ENCODE peak calls at places on chromosomes 16 and 17, in five cellular contexts. E is epithelial cell of esophagus, Q is choroid plexus epithelial cell, K is lower leg skin, D is heart right ventricle. G is an unnamed sample.

GRCh38 chr17:41060052-41060604 is at the start of gene KRTAP2-3:
- DNase-seq in E (peak; percentile 97), Q (peak; percentile 84), K (no peak), D (no peak), G (no peak)

GRCh38 chr16:8714143-8714542 is 39.7 kb downstream of the ABAT start:
- DNase-seq in E (no peak), Q (no peak), K (no peak), D (no peak), G (no peak)

GRCh38 chr16:89315791-89316581 is 98.5 kb downstream of the ZNF778 start:
- DNase-seq in E (peak; percentile 91), Q (peak; percentile 87), K (no peak), D (peak; percentile 51), G (no peak)

GRCh38 chr16:70689035-70689969 is 3.4 kb upstream of the MTSS2 start:
- DNase-seq in E (no peak), Q (no peak), K (no peak), D (peak; percentile 54), G (no peak)

GRCh38 chr16:24973771-24974461 is 41.3 kb downstream of the ARHGAP17 start:
- DNase-seq in E (no peak), Q (no peak), K (no peak), D (no peak), G (no peak)

GRCh38 chr16:70770968-70771552 is 29.9 kb downstream of the VAC14 start:
- DNase-seq in E (peak; percentile 72), Q (peak; percentile 71), K (peak; percentile 43), D (peak; percentile 49), G (peak; percentile 80)

GRCh38 chr16:3187798-3188674 is at the start of gene OR1F1:
- DNase-seq in E (peak; percentile 69), Q (peak; percentile 53), K (no peak), D (no peak), G (no peak)

GRCh38 chr16:24854607-24855171 is 8.9 kb downstream of the SLC5A11 start:
- DNase-seq in E (no peak), Q (no peak), K (no peak), D (no peak), G (no peak)

GRCh38 chr16:57235128-57236092 is 9.6 kb upstream of the ARL2BP start:
- DNase-seq in E (peak; percentile 26), Q (peak; percentile 96), K (no peak), D (no peak), G (no peak)

GRCh38 chr17:72305964-72306551 is 185.2 kb downstream of the SOX9 start:
- DNase-seq in E (peak; percentile 32), Q (peak; percentile 44), K (no peak), D (no peak), G (no peak)

GRCh38 chr17:7651959-7652658 is 1.4 kb downstream of the ATP1B2 start:
- DNase-seq in E (no peak), Q (no peak), K (no peak), D (no peak), G (no peak)

GRCh38 chr17:46194393-46195216 is 1.4 kb upstream of the KANSL1 start:
- DNase-seq in E (peak; percentile 53), Q (peak; percentile 67), K (no peak), D (no peak), G (no peak)

GRCh38 chr17:28744104-28744801 is 442 bp downstream of the TRAF4 start:
- DNase-seq in E (peak; percentile 37), Q (peak; percentile 46), K (no peak), D (peak; percentile 57), G (peak; percentile 89)

GRCh38 chr16:46972429-46972970 is 974 bp downstream of the DNAJA2 start:
- DNase-seq in E (peak; percentile 39), Q (peak; percentile 48), K (no peak), D (no peak), G (no peak)

GRCh38 chr17:61393904-61394629 is 5.6 kb upstream of the TBX2 start:
- DNase-seq in E (no peak), Q (no peak), K (no peak), D (no peak), G (no peak)

GRCh38 chr17:64081802-64082799 is 47.8 kb downstream of the ERN1 start:
- DNase-seq in E (peak; percentile 96), Q (peak; percentile 86), K (no peak), D (no peak), G (no peak)
- TF ChIP-seq CTCF in E (no peak), Q (peak; percentile 37), K (no peak), D (no peak), G (no peak)

DNA sequence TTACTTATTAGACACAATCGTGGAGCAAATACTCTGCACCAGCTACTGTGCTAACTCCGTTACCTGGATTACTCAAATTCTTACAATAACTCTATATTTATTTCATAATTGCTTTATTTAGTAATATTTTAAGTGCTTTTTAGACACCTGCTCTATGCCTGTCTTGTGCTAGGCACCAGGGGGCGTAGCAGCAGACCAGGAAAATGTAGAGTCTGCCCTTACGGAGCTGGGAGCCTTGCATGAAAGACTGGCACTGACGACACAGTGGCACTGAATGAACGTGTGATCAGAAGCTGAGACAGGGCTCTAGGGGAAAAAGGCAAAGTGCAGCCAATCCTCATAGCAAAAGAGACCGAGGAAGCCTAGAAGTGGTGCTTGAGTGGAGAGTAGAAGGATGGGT is 486.5 kb downstream of the CDH13 start:
- DNase-seq in E (peak; percentile 54), Q (peak; percentile 63), K (no peak), D (no peak), G (no peak)
- TF ChIP-seq CTCF in E (peak; percentile 69), Q (peak; percentile 87), K (no peak), D (peak; percentile 24), G (peak; percentile 79)

DNA sequence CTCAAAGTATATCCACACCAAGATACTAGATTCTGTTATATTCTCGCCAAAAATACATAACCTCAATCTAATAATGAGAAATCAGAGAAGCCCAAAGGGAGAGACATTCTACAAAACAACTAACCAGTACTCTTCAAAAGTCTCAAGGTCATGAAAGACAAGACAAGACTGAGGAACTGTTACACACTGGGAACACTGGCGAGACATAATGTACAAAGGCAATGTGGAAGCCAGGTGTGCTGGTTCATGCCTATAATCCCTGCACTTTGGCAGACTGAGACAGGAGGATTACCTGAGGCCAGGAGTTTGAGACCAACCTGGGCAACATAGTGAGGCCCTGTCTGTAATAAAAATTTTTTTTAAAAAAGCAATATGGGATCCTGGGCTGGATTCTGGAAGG is 85.9 kb downstream of the SPAG9 start:
- DNase-seq in E (no peak), Q (no peak), K (no peak), D (no peak), G (no peak)
- TF ChIP-seq CTCF in E (no peak), Q (no peak), K (no peak), D (no peak), G (no peak)

DNA sequence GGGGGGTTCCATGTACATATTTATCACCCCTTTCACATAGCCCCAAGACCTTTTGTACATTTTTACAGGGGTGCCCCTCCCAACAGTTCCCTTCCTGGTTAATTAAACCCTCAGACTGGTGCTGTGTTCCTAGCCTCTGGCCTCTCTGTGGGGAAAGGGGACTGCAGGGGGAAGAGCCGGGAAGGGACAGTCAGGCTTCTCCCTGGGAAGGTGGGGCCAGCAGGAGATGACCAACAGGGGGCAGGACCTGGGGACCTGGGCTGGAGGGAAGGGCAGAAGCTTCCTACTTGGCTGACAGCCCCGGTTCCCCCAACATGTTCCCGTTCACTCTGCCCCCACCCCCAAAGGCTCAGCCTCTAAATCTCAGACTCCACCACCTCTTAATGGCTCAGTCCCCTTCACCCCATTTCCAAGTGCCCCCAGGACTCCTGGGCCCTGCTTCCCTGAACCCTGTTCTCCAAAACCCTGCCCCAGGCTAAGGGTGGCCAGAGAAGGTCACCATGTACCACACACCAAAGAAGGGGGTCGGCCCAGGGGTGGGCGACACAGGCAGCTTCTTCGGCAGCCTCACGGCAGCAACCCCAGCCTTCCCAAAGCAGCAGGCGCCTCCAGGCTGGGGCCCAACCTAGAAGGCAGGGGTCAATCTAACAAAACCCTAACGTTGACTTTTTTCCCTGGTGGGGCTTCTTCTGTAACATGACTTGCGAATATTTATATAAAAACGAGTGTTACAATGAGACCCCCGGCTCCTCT is 12.0 kb downstream of the FBRS start:
- DNase-seq in E (no peak), Q (no peak), K (no peak), D (no peak), G (no peak)
- TF ChIP-seq CTCF in E (no peak), Q (peak; percentile 16), K (no peak), D (no peak), G (no peak)

GRCh38 chr16:5042574-5043171 is 8.9 kb upstream of the NAGPA start:
- DNase-seq in E (peak; percentile 62), Q (peak; percentile 21), K (no peak), D (no peak), G (no peak)
- TF ChIP-seq CTCF in E (no peak), Q (peak; percentile 12), K (no peak), D (no peak), G (peak; percentile 23)

GRCh38 chr16:17229766-17230165 is 241.0 kb downstream of the XYLT1 start:
- DNase-seq in E (no peak), Q (no peak), K (no peak), D (no peak), G (no peak)

GRCh38 chr16:17233301-17234002 is 237.3 kb downstream of the XYLT1 start:
- DNase-seq in E (no peak), Q (no peak), K (no peak), D (no peak), G (no peak)

GRCh38 chr16:17230932-17231581 is 239.7 kb downstream of the XYLT1 start:
- DNase-seq in E (no peak), Q (no peak), K (no peak), D (no peak), G (no peak)

GRCh38 chr16:17232487-17232886 is 238.3 kb downstream of the XYLT1 start:
- DNase-seq in E (no peak), Q (no peak), K (no peak), D (no peak), G (no peak)

GRCh38 chr16:17231972-17232371 is 238.8 kb downstream of the XYLT1 start:
- DNase-seq in E (no peak), Q (no peak), K (no peak), D (no peak), G (no peak)
- TF ChIP-seq CTCF in E (no peak), Q (no peak), K (no peak), D (no peak), G (no peak)

DNA sequence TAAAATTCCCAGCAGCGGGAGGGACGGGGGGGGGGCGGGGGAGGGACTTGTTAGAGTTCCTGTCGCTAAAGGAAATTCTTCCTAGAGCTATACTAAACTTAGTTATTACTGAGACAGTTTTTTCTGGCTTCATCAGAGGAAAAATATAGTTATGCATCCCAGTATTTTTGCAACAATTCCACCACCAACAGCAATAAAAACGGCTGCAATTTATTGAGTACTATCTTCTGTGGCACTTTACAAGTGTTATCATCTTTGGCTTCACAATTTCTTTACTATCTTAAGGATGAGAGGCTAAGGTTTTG is 6.9 kb upstream of the DHRS7B start:
- DNase-seq in E (no peak), Q (no peak), K (no peak), D (no peak), G (no peak)
- TF ChIP-seq CTCF in E (no peak), Q (no peak), K (no peak), D (no peak), G (no peak)

GRCh38 chr16:4521971-4522623 is 16.5 kb downstream of the CDIP1 start:
- DNase-seq in E (no peak), Q (peak; percentile 58), K (no peak), D (peak; percentile 46), G (no peak)
- TF ChIP-seq CTCF in E (no peak), Q (no peak), K (no peak), D (no peak), G (no peak)

G was measured in type B pancreatic cell.